ENCODE peak calls at places on chromosomes 12 and 14, in eight cellular contexts. One of them, this sample, is unnamed.

GRCh38 chr14:45198551-45198950 is 54.5 kb downstream of the MIS18BP1 start:
- DNase-seq in NCI-H1694 treated with DMSO at 0.1 percent for 48 hours: no peak
- DNase-seq in pancreas: no peak
- DNase-seq in NCI-H1092: no peak
- DNase-seq in HS-27A: no peak
- DNase-seq in NCI-H510A treated with DMSO at 0.1 percent for 48 hours: no peak
- DNase-seq in mucosa of gallbladder: no peak
- DNase-seq in HCT116: no peak
- DNase-seq in this sample: peak

GRCh38 chr12:80352476-80352875 is 91.6 kb upstream of the PTPRQ start:
- DNase-seq in NCI-H1694 treated with DMSO at 0.1 percent for 48 hours: no peak
- DNase-seq in pancreas: no peak
- DNase-seq in NCI-H1092: no peak
- DNase-seq in HS-27A: no peak
- DNase-seq in NCI-H510A treated with DMSO at 0.1 percent for 48 hours: peak
- DNase-seq in mucosa of gallbladder: no peak
- DNase-seq in HCT116: no peak
- DNase-seq in this sample: no peak

GRCh38 chr12:19704966-19705365 is 265.7 kb downstream of the AEBP2 start:
- DNase-seq in NCI-H1694 treated with DMSO at 0.1 percent for 48 hours: no peak
- DNase-seq in pancreas: no peak
- DNase-seq in NCI-H1092: no peak
- DNase-seq in HS-27A: no peak
- DNase-seq in NCI-H510A treated with DMSO at 0.1 percent for 48 hours: no peak
- DNase-seq in mucosa of gallbladder: no peak
- DNase-seq in HCT116: no peak
- DNase-seq in this sample: no peak

GRCh38 chr12:39443704-39444234 is 849 bp upstream of the KIF21A start:
- DNase-seq in NCI-H1694 treated with DMSO at 0.1 percent for 48 hours: peak
- DNase-seq in pancreas: no peak
- DNase-seq in NCI-H1092: no peak
- DNase-seq in HS-27A: no peak
- DNase-seq in NCI-H510A treated with DMSO at 0.1 percent for 48 hours: no peak
- DNase-seq in mucosa of gallbladder: no peak
- DNase-seq in HCT116: no peak
- DNase-seq in this sample: no peak

GRCh38 chr12:129615001-129615400 is 288.8 kb downstream of the TMEM132D start:
- DNase-seq in NCI-H1694 treated with DMSO at 0.1 percent for 48 hours: no peak
- DNase-seq in pancreas: no peak
- DNase-seq in NCI-H1092: no peak
- DNase-seq in HS-27A: no peak
- DNase-seq in NCI-H510A treated with DMSO at 0.1 percent for 48 hours: no peak
- DNase-seq in mucosa of gallbladder: no peak
- DNase-seq in HCT116: no peak
- DNase-seq in this sample: no peak

GRCh38 chr12:125151284-125151683 is 86.0 kb downstream of the AACS start:
- DNase-seq in NCI-H1694 treated with DMSO at 0.1 percent for 48 hours: no peak
- DNase-seq in pancreas: no peak
- DNase-seq in NCI-H1092: no peak
- DNase-seq in HS-27A: no peak
- DNase-seq in NCI-H510A treated with DMSO at 0.1 percent for 48 hours: no peak
- DNase-seq in mucosa of gallbladder: no peak
- DNase-seq in HCT116: no peak
- DNase-seq in this sample: no peak

GRCh38 chr12:11822071-11822818 is 172.8 kb downstream of the ETV6 start:
- DNase-seq in NCI-H1694 treated with DMSO at 0.1 percent for 48 hours: peak
- DNase-seq in pancreas: no peak
- DNase-seq in NCI-H1092: no peak
- DNase-seq in HS-27A: no peak
- DNase-seq in NCI-H510A treated with DMSO at 0.1 percent for 48 hours: peak
- DNase-seq in mucosa of gallbladder: no peak
- DNase-seq in HCT116: no peak
- DNase-seq in this sample: no peak

GRCh38 chr12:130073721-130074120 is 88.5 kb upstream of the FZD10 start:
- DNase-seq in NCI-H1694 treated with DMSO at 0.1 percent for 48 hours: no peak
- DNase-seq in pancreas: no peak
- DNase-seq in NCI-H1092: no peak
- DNase-seq in HS-27A: no peak
- DNase-seq in NCI-H510A treated with DMSO at 0.1 percent for 48 hours: no peak
- DNase-seq in mucosa of gallbladder: no peak
- DNase-seq in HCT116: no peak
- DNase-seq in this sample: no peak

GRCh38 chr12:103657331-103657730 is 70.3 kb downstream of the STAB2 start:
- DNase-seq in NCI-H1694 treated with DMSO at 0.1 percent for 48 hours: no peak
- DNase-seq in pancreas: no peak
- DNase-seq in NCI-H1092: no peak
- DNase-seq in HS-27A: no peak
- DNase-seq in NCI-H510A treated with DMSO at 0.1 percent for 48 hours: no peak
- DNase-seq in mucosa of gallbladder: no peak
- DNase-seq in HCT116: no peak
- DNase-seq in this sample: no peak

GRCh38 chr14:31787377-31787776 is 226.2 kb downstream of the NUBPL start:
- DNase-seq in NCI-H1694 treated with DMSO at 0.1 percent for 48 hours: no peak
- DNase-seq in pancreas: no peak
- DNase-seq in NCI-H1092: no peak
- DNase-seq in HS-27A: peak
- DNase-seq in NCI-H510A treated with DMSO at 0.1 percent for 48 hours: no peak
- DNase-seq in mucosa of gallbladder: no peak
- DNase-seq in HCT116: peak
- DNase-seq in this sample: no peak

GRCh38 chr12:40953076-40953475 is 235.0 kb upstream of the PDZRN4 start:
- DNase-seq in NCI-H1694 treated with DMSO at 0.1 percent for 48 hours: no peak
- DNase-seq in pancreas: no peak
- DNase-seq in NCI-H1092: no peak
- DNase-seq in HS-27A: no peak
- DNase-seq in NCI-H510A treated with DMSO at 0.1 percent for 48 hours: no peak
- DNase-seq in mucosa of gallbladder: no peak
- DNase-seq in HCT116: no peak
- DNase-seq in this sample: no peak

GRCh38 chr12:105960319-105961076 is 178.3 kb downstream of the NUAK1 start:
- DNase-seq in NCI-H1694 treated with DMSO at 0.1 percent for 48 hours: no peak
- DNase-seq in pancreas: peak
- DNase-seq in NCI-H1092: no peak
- DNase-seq in HS-27A: no peak
- DNase-seq in NCI-H510A treated with DMSO at 0.1 percent for 48 hours: peak
- DNase-seq in mucosa of gallbladder: no peak
- DNase-seq in HCT116: no peak
- DNase-seq in this sample: no peak